ENCODE peak calls at places on chromosomes 4 and X, in nine cellular contexts. C is dorsolateral prefrontal cortex, F is fibroblast of pulmonary artery, V is neural crest cell, M is K562, A is GM20000, H is endothelial cell, R is tibial artery, S is GM10248. X is an unnamed sample.

GRCh38 chr4:77043507-77044131 is 32.2 kb downstream of the CCNI start:
- DNase-seq in C (no peak), R (peak), A (no peak), V (no peak), H (no peak), F (peak), M (no peak), S (no peak), X (no peak)

GRCh38 chrX:122113376-122113775 is 1066.0 kb downstream of the GLUD2 start:
- DNase-seq in S (no peak), V (no peak), F (no peak), A (no peak), H (no peak), M (no peak), R (no peak), C (no peak), X (no peak)

GRCh38 chr4:7890635-7891393 is 48.8 kb downstream of the AFAP1 start:
- DNase-seq in V (no peak), F (peak), R (no peak), H (no peak), C (no peak), A (no peak), M (no peak), S (no peak), X (no peak)

GRCh38 chrX:72621619-72622485 is 49.2 kb upstream of the HDAC8 start:
- DNase-seq in A (peak), S (peak), H (no peak), M (no peak), C (no peak), V (no peak), F (peak), R (no peak), X (no peak)

GRCh38 chr4:73434311-73434710 is 1.7 kb upstream of the AFP start:
- DNase-seq in S (peak), V (no peak), C (no peak), H (no peak), M (peak), F (peak), A (peak), R (no peak), X (no peak)

GRCh38 chrX:111376897-111377601 is 34.9 kb downstream of the DCX start:
- DNase-seq in V (peak), A (no peak), M (no peak), F (no peak), R (no peak), H (no peak), S (no peak), C (no peak), X (no peak)

GRCh38 chr4:48139688-48140087 is 5.6 kb upstream of the TXK start:
- DNase-seq in H (no peak), R (no peak), M (no peak), C (no peak), A (no peak), F (peak), S (no peak), V (no peak), X (no peak)

GRCh38 chr4:158176108-158176507 is 3.3 kb upstream of the GASK1B start:
- DNase-seq in F (no peak), V (no peak), A (no peak), S (no peak), H (no peak), M (no peak), R (no peak), C (no peak), X (no peak)

GRCh38 chrX:149198980-149199732 is 305.9 kb downstream of the IDS start:
- DNase-seq in V (no peak), A (peak), H (no peak), S (no peak), R (no peak), C (no peak), F (no peak), M (no peak), X (no peak)

GRCh38 chrX:16665089-16665488 is 15.1 kb downstream of the S100G start:
- DNase-seq in F (peak), C (no peak), M (no peak), R (no peak), V (no peak), H (no peak), A (no peak), S (no peak), X (no peak)

GRCh38 chrX:16662402-16662801 is 12.4 kb downstream of the S100G start:
- DNase-seq in C (no peak), F (no peak), A (no peak), S (no peak), H (no peak), M (no peak), R (no peak), V (no peak), X (no peak)

GRCh38 chrX:16666541-16666940 is 16.6 kb downstream of the S100G start:
- DNase-seq in H (no peak), A (no peak), C (no peak), S (no peak), M (no peak), R (no peak), V (no peak), F (no peak), X (no peak)

GRCh38 chrX:16664626-16665025 is 14.7 kb downstream of the S100G start:
- DNase-seq in H (no peak), F (no peak), S (no peak), A (no peak), R (no peak), M (no peak), V (no peak), C (no peak), X (no peak)

GRCh38 chrX:16664059-16664458 is 14.1 kb downstream of the S100G start:
- DNase-seq in V (no peak), R (no peak), H (no peak), F (peak), M (no peak), C (no peak), S (no peak), A (no peak), X (no peak)
- TF ChIP-seq CTCF in V (no peak), R (no peak), H (no peak), F (no peak), M (no peak), C (no peak), S (no peak), A (no peak), X (no peak)

DNA sequence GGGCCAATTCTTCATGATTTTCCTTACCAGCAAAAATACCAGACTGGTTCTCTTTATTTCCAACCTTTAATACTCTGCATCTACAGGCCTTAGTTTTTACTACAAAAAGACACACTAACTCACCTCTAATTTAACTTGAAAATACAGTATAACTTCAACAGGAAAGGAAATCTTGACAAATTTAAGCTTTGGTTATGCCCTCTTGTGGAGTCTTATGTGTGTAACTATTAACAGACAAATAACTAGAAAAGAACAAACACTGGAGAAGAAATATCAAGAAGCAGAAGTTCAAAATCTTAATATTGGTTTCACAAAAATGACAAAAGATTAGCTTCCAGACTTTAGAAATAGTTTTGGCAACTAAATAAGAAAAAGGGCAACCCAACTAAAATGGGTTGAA is 33.0 kb downstream of the PPA2 start:
- DNase-seq in V (no peak), A (no peak), H (no peak), R (no peak), S (no peak), M (no peak), C (no peak), F (no peak), X (no peak)
- TF ChIP-seq CTCF in V (no peak), A (no peak), H (no peak), R (no peak), S (no peak), M (no peak), C (no peak), F (no peak), X (no peak)

DNA sequence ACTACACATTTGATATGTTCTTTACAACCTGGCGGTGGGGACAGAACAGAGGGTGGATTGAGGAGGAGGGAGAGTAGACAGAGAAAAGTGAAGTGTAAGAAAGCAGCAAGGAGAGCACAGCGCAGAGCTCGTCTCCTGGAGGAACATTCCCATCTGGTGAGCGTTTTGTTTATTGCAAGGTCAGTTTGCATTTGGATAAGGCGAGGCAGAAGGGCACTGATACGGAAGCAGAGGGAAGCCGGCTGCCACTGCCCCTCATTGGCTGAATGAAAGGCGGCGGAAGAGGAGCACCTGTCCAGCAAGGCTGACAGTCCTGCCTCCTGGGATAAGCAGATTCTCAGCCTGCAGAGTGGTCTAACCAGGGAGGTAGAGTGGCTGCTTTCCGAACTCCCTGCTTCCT is 83.2 kb downstream of the GPR143 start:
- DNase-seq in F (peak), C (no peak), M (no peak), V (no peak), A (no peak), H (no peak), R (no peak), S (no peak), X (no peak)
- TF ChIP-seq CTCF in F (peak), C (peak), M (no peak), V (peak), A (no peak), H (no peak), R (peak), S (no peak), X (peak)

GRCh38 chr4:174646326-174646725 is 124.0 kb upstream of the HPGD start:
- DNase-seq in R (no peak), M (no peak), C (no peak), F (no peak), S (no peak), A (no peak), V (no peak), H (no peak), X (no peak)
- TF ChIP-seq CTCF in R (no peak), M (no peak), C (no peak), F (no peak), S (no peak), A (no peak), V (no peak), H (no peak), X (no peak)

GRCh38 chr4:109967798-109968520 is 55.3 kb downstream of the EGF start:
- DNase-seq in F (peak), C (no peak), A (no peak), H (no peak), S (no peak), V (no peak), R (no peak), M (no peak), X (no peak)
- TF ChIP-seq CTCF in F (no peak), C (no peak), A (no peak), H (no peak), S (no peak), V (no peak), R (no peak), M (no peak), X (no peak)

GRCh38 chr4:131430302-131430701 is 1718.8 kb upstream of the PCDH10 start:
- DNase-seq in S (no peak), M (no peak), R (no peak), V (no peak), C (no peak), A (no peak), H (no peak), F (no peak), X (no peak)
- TF ChIP-seq CTCF in S (no peak), M (no peak), R (no peak), V (no peak), C (no peak), A (peak), H (no peak), F (no peak), X (no peak)

DNA sequence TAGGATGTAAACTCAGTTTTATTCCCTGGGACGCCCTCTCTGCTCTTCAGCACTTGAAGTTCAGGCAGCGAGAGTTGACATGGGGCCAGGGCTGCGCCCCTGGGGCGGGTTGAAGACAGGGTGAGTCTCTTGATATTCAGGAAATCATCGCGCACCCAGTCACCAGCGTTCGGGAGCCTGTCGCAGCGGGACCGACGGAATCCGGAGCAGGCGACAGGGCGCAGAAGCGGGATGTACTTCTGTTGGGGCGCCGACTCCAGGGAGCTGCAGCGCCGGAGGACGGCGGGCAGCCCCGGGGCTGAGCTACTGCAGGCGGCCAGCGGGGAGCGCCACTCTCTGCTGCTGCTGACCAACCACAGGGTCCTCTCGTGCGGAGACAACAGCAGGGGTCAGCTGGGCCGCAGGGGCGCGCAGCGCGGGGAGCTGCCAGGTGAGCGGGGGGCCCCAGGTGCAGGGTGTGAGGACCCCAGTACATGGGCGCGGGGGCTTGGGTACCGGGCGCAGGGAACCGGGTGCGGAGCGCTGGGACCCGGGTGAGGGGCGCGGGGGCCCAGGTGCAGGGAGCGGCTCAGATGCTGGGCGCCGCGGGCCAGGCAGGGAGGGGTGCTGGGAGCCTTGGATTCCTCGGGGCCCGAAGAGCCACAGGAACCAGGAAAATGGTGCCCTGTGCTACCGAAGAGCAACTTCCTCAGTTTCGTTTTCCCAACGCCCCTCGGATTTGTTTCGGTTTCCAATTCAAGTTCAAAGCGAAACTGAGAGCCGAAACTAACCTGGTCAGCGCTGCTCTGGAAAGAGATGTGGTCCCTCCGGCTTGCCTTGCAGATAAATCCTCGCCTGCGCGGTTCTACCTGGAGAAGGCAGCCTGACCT is at the start of gene HERC6:
- DNase-seq in R (peak), M (peak), C (peak), H (peak), F (peak), V (peak), A (peak), S (peak), X (peak)
- TF ChIP-seq CTCF in R (peak), M (peak), C (peak), H (peak), F (peak), V (peak), A (peak), S (peak), X (peak)

DNA sequence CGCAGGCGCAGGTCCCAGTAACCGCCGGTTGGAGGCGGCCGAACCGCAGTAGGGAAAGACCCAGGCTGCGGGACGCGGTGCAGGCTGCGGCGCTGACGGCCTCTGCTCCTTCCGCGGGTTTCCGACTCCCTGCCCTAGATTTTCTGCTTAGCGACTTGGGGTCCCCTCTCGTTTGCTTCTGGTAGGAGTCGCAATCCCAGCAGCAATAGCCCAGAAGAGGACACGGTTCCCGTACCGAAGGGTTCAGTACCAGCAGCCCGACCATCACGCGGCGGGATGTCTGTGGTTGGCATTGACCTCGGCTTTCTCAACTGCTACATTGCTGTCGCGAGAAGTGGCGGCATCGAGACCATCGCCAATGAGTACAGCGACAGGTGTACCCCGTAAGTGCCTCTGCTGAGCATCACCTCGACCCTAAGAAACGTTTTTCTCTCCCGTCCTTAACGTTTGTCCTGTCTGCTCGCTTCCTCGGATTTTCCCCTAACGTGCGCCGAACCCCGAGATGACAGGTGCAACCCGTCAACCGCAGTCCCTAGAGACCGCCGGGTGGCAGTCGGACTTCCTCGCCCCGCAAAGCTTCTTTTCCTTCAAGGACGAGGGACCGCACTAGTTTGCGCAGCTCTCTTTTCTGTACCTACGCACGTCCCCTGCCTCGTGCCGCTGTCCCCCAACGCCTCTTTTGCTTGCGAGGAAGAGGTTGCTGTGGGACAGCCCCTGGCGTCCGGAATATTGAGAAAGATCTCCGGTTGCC is at the start of gene HSPA4L:
- DNase-seq in M (no peak), H (peak), A (peak), S (peak), F (peak), R (peak), V (no peak), C (peak), X (peak)
- TF ChIP-seq CTCF in M (peak), H (no peak), A (no peak), S (peak), F (no peak), R (peak), V (peak), C (peak), X (peak)

GRCh38 chr4:106691749-106692148 is 323.2 kb upstream of the GIMD1 start:
- DNase-seq in A (no peak), V (no peak), C (no peak), S (no peak), M (no peak), H (no peak), F (peak), R (no peak), X (no peak)
- TF ChIP-seq CTCF in A (no peak), V (peak), C (no peak), S (no peak), M (no peak), H (peak), F (peak), R (no peak), X (no peak)

DNA sequence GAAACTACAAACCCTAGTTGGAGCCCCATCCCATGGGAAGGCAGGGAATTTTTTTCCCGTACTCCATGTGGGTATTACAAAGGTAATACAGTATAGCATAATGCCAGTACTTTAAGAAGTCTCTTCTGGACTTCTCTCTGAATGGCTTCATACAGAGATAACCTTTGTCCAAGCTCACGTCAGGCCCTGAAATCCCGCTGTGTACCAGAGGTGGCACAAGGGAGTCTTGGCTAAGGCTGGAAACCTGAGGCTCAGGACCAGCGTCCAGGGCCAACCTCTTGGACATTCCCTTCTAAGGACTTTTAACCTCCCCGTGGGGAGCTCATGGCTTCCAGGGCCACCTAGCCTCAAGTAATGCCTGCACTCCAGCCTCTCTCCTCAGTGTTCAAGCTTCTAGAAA is 338.9 kb upstream of the FAM241A start:
- DNase-seq in C (no peak), V (no peak), S (no peak), A (no peak), R (no peak), M (no peak), F (no peak), H (peak), X (no peak)
- TF ChIP-seq CTCF in C (no peak), V (peak), S (no peak), A (no peak), R (no peak), M (no peak), F (no peak), H (peak), X (no peak)

X was measured in ascending aorta.